ENCODE peak calls at places on chromosomes 3 and 15, in ten cellular contexts. V is heart left ventricle, O is mammary epithelial cell, P is GM23248, M is endodermal cell, L is tibial artery, A is left ventricle myocardium inferior, J is transverse colon, H is fibroblast of lung, X is tibial nerve. K is an unnamed sample. For H3K4me1, the result is how much of the 10 kb centered on the place peaks cover.

GRCh38 chr3:112446343-112446742 is 52.9 kb downstream of the BTLA start:
- DNase-seq in V (no peak), O (peak), P (peak), M (no peak), L (no peak), A (no peak), J (no peak), H (peak), X (no peak), K (no peak)

GRCh38 chr3:172167892-172168648 is 128.7 kb downstream of the FNDC3B start:
- DNase-seq in V (no peak), O (no peak), P (no peak), M (no peak), L (no peak), A (no peak), J (no peak), H (peak), X (no peak), K (no peak)

GRCh38 chr3:105232536-105232935 is 134.2 kb upstream of the ALCAM start:
- DNase-seq in V (no peak), O (no peak), P (no peak), M (no peak), L (no peak), A (no peak), J (no peak), H (no peak), X (no peak), K (no peak)

GRCh38 chr3:121995190-121996137 is 26.6 kb downstream of the ILDR1 start:
- DNase-seq in V (peak), O (peak), P (peak), M (peak), L (peak), A (peak), J (peak), H (peak), X (peak), K (peak)

GRCh38 chr3:143825513-143825912 is 22.8 kb downstream of the SLC9A9 start:
- DNase-seq in V (no peak), O (no peak), P (no peak), M (no peak), L (no peak), A (no peak), J (no peak), H (no peak), X (no peak), K (no peak)

GRCh38 chr3:194573680-194574437 is 59.4 kb downstream of the TMEM44 start:
- DNase-seq in V (peak), O (no peak), P (peak), M (peak), L (no peak), A (no peak), J (peak), H (peak), X (no peak), K (no peak)

GRCh38 chr3:65659396-65659795 is 379.3 kb downstream of the MAGI1 start:
- DNase-seq in V (no peak), O (no peak), P (no peak), M (no peak), L (no peak), A (no peak), J (no peak), H (no peak), X (no peak), K (no peak)

GRCh38 chr15:55250392-55250791 is 39.2 kb downstream of the RAB27A start:
- DNase-seq in V (no peak), O (peak), P (peak), M (no peak), L (no peak), A (no peak), J (peak), H (no peak), X (no peak), K (no peak)

GRCh38 chr15:51336011-51336410 is 2.4 kb downstream of the CYP19A1 start:
- DNase-seq in V (peak), O (no peak), P (no peak), M (no peak), L (no peak), A (peak), J (no peak), H (peak), X (no peak), K (no peak)

GRCh38 chr3:88195951-88196434 is 46.2 kb downstream of the C3orf38 start:
- DNase-seq in V (no peak), O (no peak), P (peak), M (no peak), L (no peak), A (no peak), J (no peak), H (peak), X (no peak), K (no peak)

GRCh38 chr3:66822059-66823009 is 175.8 kb upstream of the KBTBD8 start:
- DNase-seq in V (peak), O (peak), P (peak), M (peak), L (peak), A (peak), J (peak), H (peak), X (peak), K (no peak)

GRCh38 chr3:8509961-8510360 is 8.3 kb downstream of the LMCD1 start:
- DNase-seq in V (no peak), O (peak), P (peak), M (peak), L (no peak), A (no peak), J (no peak), H (peak), X (no peak), K (no peak)

GRCh38 chr15:29818141-29818540 is 4.1 kb downstream of the TJP1 start:
- DNase-seq in V (no peak), O (no peak), P (peak), M (no peak), L (no peak), A (no peak), J (no peak), H (no peak), X (no peak), K (no peak)

GRCh38 chr15:35450492-35450891 is 95.5 kb downstream of the DPH6 start:
- DNase-seq in V (no peak), O (peak), P (peak), M (no peak), L (no peak), A (no peak), J (no peak), H (peak), X (no peak), K (no peak)

GRCh38 chr3:5037828-5038227 is 58.6 kb downstream of the BHLHE40 start:
- DNase-seq in V (no peak), O (no peak), P (no peak), M (no peak), L (no peak), A (no peak), J (no peak), H (no peak), X (no peak), K (no peak)

GRCh38 chr3:171825222-171825828 is 15.0 kb upstream of the PLD1 start:
- DNase-seq in V (no peak), O (peak), P (peak), M (no peak), L (peak), A (no peak), J (no peak), H (peak), X (peak), K (no peak)

GRCh38 chr3:120418866-120419490 is 31.8 kb downstream of the FSTL1 start:
- DNase-seq in V (peak), O (peak), P (peak), M (peak), L (no peak), A (peak), J (peak), H (no peak), X (no peak), K (peak)

GRCh38 chr3:120423432-120423831 is 27.4 kb downstream of the FSTL1 start:
- DNase-seq in V (no peak), O (no peak), P (peak), M (no peak), L (no peak), A (no peak), J (no peak), H (no peak), X (no peak), K (no peak)

GRCh38 chr3:120420360-120420759 is 30.4 kb downstream of the FSTL1 start:
- DNase-seq in V (no peak), O (no peak), P (no peak), M (no peak), L (no peak), A (no peak), J (no peak), H (no peak), X (no peak), K (no peak)

GRCh38 chr3:120419797-120420196 is 31.0 kb downstream of the FSTL1 start:
- DNase-seq in V (peak), O (no peak), P (no peak), M (no peak), L (no peak), A (peak), J (no peak), H (peak), X (no peak), K (no peak)

DNA sequence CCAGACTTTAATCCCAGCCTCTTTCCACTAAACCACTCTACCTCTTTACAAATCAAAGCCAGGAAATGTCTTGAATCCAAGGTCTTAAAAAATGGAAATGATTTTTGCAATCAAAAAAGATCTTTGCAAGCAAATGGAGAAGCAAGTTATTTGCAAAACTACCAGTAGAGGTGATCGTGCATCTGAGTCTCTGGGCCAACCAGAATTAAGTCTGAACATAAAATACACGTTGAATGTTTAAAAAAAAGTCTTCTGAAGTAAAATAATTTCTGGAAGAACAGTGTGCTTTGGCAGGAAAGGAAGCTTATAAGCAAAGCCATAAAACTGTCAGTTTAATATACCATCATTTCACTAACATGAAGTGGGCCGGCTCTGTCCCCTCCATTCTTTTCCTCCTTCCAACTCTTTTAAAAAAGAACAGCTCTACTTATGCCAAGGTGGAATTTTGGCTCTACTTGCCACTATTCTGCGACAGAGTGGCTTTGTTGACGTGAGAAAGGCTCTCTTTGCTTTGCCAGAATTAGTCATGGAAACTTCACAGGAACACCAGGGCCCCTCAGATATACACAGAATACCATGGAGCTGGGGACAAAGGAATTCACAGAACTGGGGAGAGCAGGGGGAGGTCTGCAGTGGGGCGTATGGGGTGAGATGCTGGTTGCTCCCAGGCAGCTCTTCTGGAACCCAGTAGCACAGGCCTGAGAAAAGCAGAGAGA is 29.8 kb downstream of the FSTL1 start:
- DNase-seq in V (peak), O (no peak), P (peak), M (peak), L (no peak), A (no peak), J (no peak), H (peak), X (no peak), K (no peak)
- H3K4me1 ChIP-seq in V (half or more), O (under half), P (half or more), M (under half), L (under half), A (half or more), J (under half), H (under half), X (half or more), K (under half)

DNA sequence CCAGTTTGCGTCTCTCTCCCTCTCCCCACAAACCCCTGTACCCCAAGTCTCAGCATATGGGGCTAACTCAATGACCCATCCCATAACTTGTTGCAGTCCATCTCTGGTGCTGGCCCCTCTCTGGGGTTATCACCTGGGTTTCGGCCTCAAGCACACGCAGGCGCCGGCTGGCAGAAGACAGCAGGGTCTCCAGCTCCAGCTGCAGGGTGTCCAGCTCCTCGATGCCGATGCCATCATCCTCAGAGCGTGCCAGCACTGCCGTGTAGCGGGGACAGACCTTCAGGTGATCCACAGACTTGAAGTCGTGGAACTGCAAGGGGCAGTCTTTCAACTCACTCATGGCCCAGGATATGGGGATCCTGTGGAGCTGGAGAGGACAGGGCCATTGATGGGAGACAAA is 1.1 kb downstream of the TADA3 start:
- DNase-seq in V (no peak), O (no peak), P (no peak), M (no peak), L (no peak), A (no peak), J (no peak), H (no peak), X (no peak), K (no peak)
- H3K4me3 ChIP-seq in V (no peak), O (no peak), P (peak), M (peak), L (no peak), A (no peak), J (no peak), H (peak), X (no peak), K (no peak)

DNA sequence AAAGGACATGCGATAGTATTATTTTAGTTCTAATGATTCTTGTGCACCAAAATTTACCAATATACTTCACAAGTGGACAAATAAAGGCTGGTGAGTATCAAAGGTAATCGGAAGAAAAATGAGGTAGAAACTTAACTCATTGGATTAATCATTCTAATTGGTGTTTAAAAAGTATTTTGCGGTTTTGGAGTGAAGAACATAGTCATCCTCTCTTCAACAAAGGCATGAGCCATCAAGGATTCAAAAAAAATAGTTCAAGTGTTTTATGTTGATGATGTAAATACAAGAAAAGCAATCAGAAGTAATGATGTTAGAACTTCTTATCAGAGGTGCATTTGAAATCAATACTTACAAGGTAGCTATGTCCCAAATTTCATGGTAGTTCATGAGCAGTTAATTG is 221.5 kb downstream of the P3H2 start:
- DNase-seq in V (no peak), O (no peak), P (no peak), M (no peak), L (no peak), A (no peak), J (no peak), H (no peak), X (no peak), K (no peak)
- H3K27ac ChIP-seq in V (no peak), O (peak), P (no peak), M (no peak), L (no peak), A (no peak), J (no peak), H (no peak), X (no peak), K (no peak)

GRCh38 chr15:63370764-63371163 is 10.9 kb downstream of the CA12 start:
- DNase-seq in V (no peak), O (no peak), P (peak), M (no peak), L (no peak), A (no peak), J (no peak), H (no peak), X (no peak), K (no peak)
- H3K4me1 ChIP-seq in V (under half), O (half or more), P (half or more), M (under half), L (under half), A (under half), J (under half), H (under half), X (under half), K (under half)

DNA sequence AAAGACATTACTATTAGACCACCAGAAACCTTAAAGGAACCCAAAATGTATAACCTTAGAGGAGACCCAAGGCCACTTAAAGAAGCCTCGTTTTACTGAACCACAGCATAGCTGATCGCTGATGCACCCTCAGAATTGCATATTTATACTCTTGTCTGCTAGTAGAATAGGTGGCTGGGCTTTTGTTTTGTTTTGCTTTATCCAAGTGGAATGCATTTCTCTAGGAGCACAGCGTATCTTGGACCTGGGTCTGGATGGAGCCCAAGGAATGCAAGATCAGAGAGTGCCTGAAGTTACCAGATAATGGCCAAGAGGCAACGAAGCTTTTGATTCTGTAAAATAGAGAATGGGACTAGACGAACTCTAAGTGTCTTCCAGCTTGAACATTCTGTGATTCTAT is 129.2 kb upstream of the COL8A1 start:
- DNase-seq in V (no peak), O (no peak), P (peak), M (no peak), L (no peak), A (no peak), J (no peak), H (peak), X (no peak), K (no peak)
- H3K4me3 ChIP-seq in V (no peak), O (no peak), P (no peak), M (no peak), L (no peak), A (no peak), J (no peak), H (no peak), X (no peak), K (no peak)

GRCh38 chr3:30597769-30598134 is 8.6 kb upstream of the TGFBR2 start:
- DNase-seq in V (no peak), O (no peak), P (no peak), M (no peak), L (no peak), A (no peak), J (no peak), H (no peak), X (no peak), K (no peak)
- H3K27ac ChIP-seq in V (no peak), O (peak), P (peak), M (no peak), L (no peak), A (peak), J (peak), H (no peak), X (no peak), K (peak)

K was measured in right lobe of liver.